ENCODE peak calls at places on chromosomes 16 and 17, in six cellular contexts. I, S, R, W, L and A are unnamed samples.

GRCh38 chr16:49281843-49282642 is 405 bp upstream of the CBLN1 start:
- DNase-seq in I (no peak), S (no peak), R (peak; percentile 11), W (peak; percentile 20), L (no peak), A (peak; percentile 89)

GRCh38 chr17:45131616-45132301 is 556 bp downstream of the PLCD3 start:
- DNase-seq in I (no peak), S (no peak), R (peak; percentile 44), W (peak; percentile 27), L (peak; percentile 24), A (no peak)

GRCh38 chr17:61058066-61058465 is 341.6 kb upstream of the TBX2 start:
- DNase-seq in I (no peak), S (no peak), R (no peak), W (no peak), L (no peak), A (no peak)

GRCh38 chr17:39605492-39606433 is 2.0 kb downstream of the NEUROD2 start:
- DNase-seq in I (no peak), S (no peak), R (no peak), W (no peak), L (no peak), A (no peak)

GRCh38 chr17:59765038-59765437 is 57.6 kb downstream of the VMP1 start:
- DNase-seq in I (no peak), S (no peak), R (no peak), W (no peak), L (no peak), A (no peak)

GRCh38 chr16:64278196-64278595 is 843.7 kb downstream of the CDH11 start:
- DNase-seq in I (no peak), S (no peak), R (no peak), W (peak; percentile 26), L (no peak), A (no peak)

GRCh38 chr17:60134396-60135159 is 15.2 kb upstream of the CA4 start:
- DNase-seq in I (no peak), S (no peak), R (peak; percentile 76), W (peak; percentile 52), L (no peak), A (no peak)

GRCh38 chr17:511001-511690 is 158.5 kb upstream of the RPH3AL start:
- DNase-seq in I (no peak), S (peak; percentile 51), R (peak; percentile 72), W (peak; percentile 90), L (no peak), A (no peak)

GRCh38 chr17:57550671-57551315 is 194.3 kb downstream of the CCDC182 start:
- DNase-seq in I (no peak), S (no peak), R (no peak), W (no peak), L (no peak), A (no peak)

GRCh38 chr17:78622491-78623265 is 45.5 kb upstream of the DNAH17 start:
- DNase-seq in I (no peak), S (no peak), R (no peak), W (no peak), L (no peak), A (no peak)

GRCh38 chr17:77636835-77637806 is 321.4 kb upstream of the TNRC6C start:
- DNase-seq in I (no peak), S (no peak), R (no peak), W (no peak), L (no peak), A (no peak)

GRCh38 chr17:73901661-73902415 is 257.6 kb upstream of the SDK2 start:
- DNase-seq in I (no peak), S (no peak), R (no peak), W (no peak), L (no peak), A (no peak)

GRCh38 chr16:21150375-21151001 is at the start of gene DNAH3:
- DNase-seq in I (no peak), S (no peak), R (no peak), W (no peak), L (no peak), A (no peak)

GRCh38 chr17:18988546-18989173 is 15.9 kb downstream of the FAM83G start:
- DNase-seq in I (no peak), S (no peak), R (no peak), W (no peak), L (no peak), A (no peak)

GRCh38 chr17:37137070-37137610 is 188.4 kb downstream of the AATF start:
- DNase-seq in I (no peak), S (no peak), R (no peak), W (no peak), L (no peak), A (no peak)

GRCh38 chr17:7982666-7983065 is 19.7 kb upstream of the GUCY2D start:
- DNase-seq in I (no peak), S (no peak), R (peak; percentile 41), W (peak; percentile 55), L (no peak), A (no peak)

GRCh38 chr16:59470556-59470955 is 736.4 kb upstream of the GOT2 start:
- DNase-seq in I (no peak), S (no peak), R (no peak), W (no peak), L (no peak), A (no peak)

GRCh38 chr17:50956750-50957523 is 90.8 kb upstream of the TOB1 start:
- DNase-seq in I (no peak), S (no peak), R (peak; percentile 66), W (peak; percentile 64), L (peak; percentile 44), A (peak; percentile 55)

GRCh38 chr16:48617104-48617503 is 7.1 kb upstream of the N4BP1 start:
- DNase-seq in I (no peak), S (no peak), R (no peak), W (no peak), L (no peak), A (no peak)

GRCh38 chr17:80154166-80154565 is 7.2 kb upstream of the EIF4A3 start:
- DNase-seq in I (no peak), S (no peak), R (no peak), W (no peak), L (no peak), A (no peak)

GRCh38 chr17:77281024-77281903 is 140.5 kb downstream of the SEC14L1 start:
- DNase-seq in I (no peak), S (no peak), R (peak; percentile 60), W (peak; percentile 44), L (peak; percentile 21), A (no peak)

GRCh38 chr16:66007717-66008116 is 358.8 kb upstream of the CDH5 start:
- DNase-seq in I (no peak), S (peak; percentile 67), R (peak; percentile 23), W (peak; percentile 79), L (no peak), A (no peak)

GRCh38 chr16:8583712-8584111 is 6.6 kb downstream of the TMEM114 start:
- DNase-seq in I (no peak), S (no peak), R (no peak), W (no peak), L (no peak), A (no peak)

GRCh38 chr17:65730711-65731169 is 169.3 kb upstream of the AXIN2 start:
- DNase-seq in I (no peak), S (peak; percentile 90), R (peak; percentile 85), W (no peak), L (no peak), A (no peak)

GRCh38 chr16:23258919-23259237 is 43.2 kb upstream of the SCNN1B start:
- DNase-seq in I (no peak), S (no peak), R (no peak), W (no peak), L (no peak), A (no peak)

GRCh38 chr17:5843366-5844026 is 226.7 kb upstream of the WSCD1 start:
- DNase-seq in I (no peak), S (no peak), R (no peak), W (no peak), L (no peak), A (no peak)

GRCh38 chr17:62178579-62178978 is 113.5 kb upstream of the MED13 start:
- DNase-seq in I (no peak), S (no peak), R (peak; percentile 56), W (peak; percentile 74), L (no peak), A (no peak)

GRCh38 chr16:47316686-47317085 is 144.2 kb downstream of the ITFG1 start:
- DNase-seq in I (no peak), S (no peak), R (no peak), W (no peak), L (no peak), A (peak; percentile 53)

GRCh38 chr17:27407916-27408846 is 48.1 kb upstream of the KSR1 start:
- DNase-seq in I (no peak), S (peak; percentile 40), R (peak; percentile 60), W (peak; percentile 77), L (no peak), A (no peak)

GRCh38 chr17:82160081-82160480 is 52.6 kb downstream of the CCDC57 start:
- DNase-seq in I (no peak), S (no peak), R (peak; percentile 46), W (peak; percentile 15), L (no peak), A (no peak)

GRCh38 chr17:72592242-72592966 is 471.6 kb downstream of the SOX9 start:
- DNase-seq in I (no peak), S (no peak), R (peak; percentile 82), W (peak; percentile 85), L (peak; percentile 9), A (peak; percentile 74)

GRCh38 chr16:75306102-75306762 is 54.8 kb upstream of the BCAR1 start:
- DNase-seq in I (no peak), S (no peak), R (no peak), W (peak; percentile 31), L (no peak), A (peak; percentile 53)

GRCh38 chr17:80952291-80952690 is 39.4 kb upstream of the CHMP6 start:
- DNase-seq in I (no peak), S (no peak), R (no peak), W (no peak), L (no peak), A (no peak)

GRCh38 chr17:78883533-78884131 is 19.4 kb downstream of the CEP295NL start:
- DNase-seq in I (peak; percentile 38), S (peak; percentile 82), R (peak; percentile 98), W (peak; percentile 98), L (no peak), A (peak; percentile 97)

GRCh38 chr17:11026903-11027302 is 189.0 kb upstream of the PIRT start:
- DNase-seq in I (no peak), S (no peak), R (no peak), W (no peak), L (no peak), A (no peak)

GRCh38 chr17:81453049-81453448 is 57.8 kb downstream of the BAHCC1 start:
- DNase-seq in I (no peak), S (no peak), R (no peak), W (no peak), L (no peak), A (no peak)

GRCh38 chr17:67770539-67770938 is 52.8 kb downstream of the NOL11 start:
- DNase-seq in I (no peak), S (no peak), R (no peak), W (no peak), L (no peak), A (no peak)